ENCODE peak calls at places on chromosomes 12 and 14, in seven cellular contexts. One of them, this sample, is unnamed.

GRCh38 chr14:55129428-55130193 is 559 bp downstream of the LGALS3 start:
- DNase-seq in transverse colon: peak
- DNase-seq in endothelial cell of umbilical vein: peak
- DNase-seq in heart left ventricle: peak
- DNase-seq in NB4: peak
- DNase-seq in body of pancreas: peak
- DNase-seq in Peyer's patch: peak
- DNase-seq in this sample: peak

GRCh38 chr12:56877195-56878009 is 56.8 kb downstream of the SDR9C7 start:
- DNase-seq in transverse colon: no peak
- DNase-seq in endothelial cell of umbilical vein: no peak
- DNase-seq in heart left ventricle: no peak
- DNase-seq in NB4: peak
- DNase-seq in body of pancreas: no peak
- DNase-seq in Peyer's patch: no peak
- DNase-seq in this sample: no peak

GRCh38 chr12:75759196-75759595 is 247.8 kb upstream of the KRR1 start:
- DNase-seq in transverse colon: no peak
- DNase-seq in endothelial cell of umbilical vein: no peak
- DNase-seq in heart left ventricle: no peak
- DNase-seq in NB4: no peak
- DNase-seq in body of pancreas: no peak
- DNase-seq in Peyer's patch: no peak
- DNase-seq in this sample: no peak

GRCh38 chr14:41830679-41831078 is 224.0 kb downstream of the LRFN5 start:
- DNase-seq in transverse colon: no peak
- DNase-seq in endothelial cell of umbilical vein: no peak
- DNase-seq in heart left ventricle: no peak
- DNase-seq in NB4: no peak
- DNase-seq in body of pancreas: no peak
- DNase-seq in Peyer's patch: no peak
- DNase-seq in this sample: peak

GRCh38 chr12:56957229-56958052 is at the start of gene RDH16:
- DNase-seq in transverse colon: no peak
- DNase-seq in endothelial cell of umbilical vein: no peak
- DNase-seq in heart left ventricle: no peak
- DNase-seq in NB4: no peak
- DNase-seq in body of pancreas: no peak
- DNase-seq in Peyer's patch: no peak
- DNase-seq in this sample: no peak

GRCh38 chr12:11771356-11771755 is 121.9 kb downstream of the ETV6 start:
- DNase-seq in transverse colon: no peak
- DNase-seq in endothelial cell of umbilical vein: no peak
- DNase-seq in heart left ventricle: no peak
- DNase-seq in NB4: no peak
- DNase-seq in body of pancreas: no peak
- DNase-seq in Peyer's patch: no peak
- DNase-seq in this sample: no peak

GRCh38 chr12:65534105-65534841 is 255.8 kb downstream of the MSRB3 start:
- DNase-seq in transverse colon: no peak
- DNase-seq in endothelial cell of umbilical vein: peak
- DNase-seq in heart left ventricle: no peak
- DNase-seq in NB4: no peak
- DNase-seq in body of pancreas: no peak
- DNase-seq in Peyer's patch: no peak
- DNase-seq in this sample: no peak

GRCh38 chr12:82279597-82279996 is 78.6 kb downstream of the CCDC59 start:
- DNase-seq in transverse colon: no peak
- DNase-seq in endothelial cell of umbilical vein: no peak
- DNase-seq in heart left ventricle: no peak
- DNase-seq in NB4: no peak
- DNase-seq in body of pancreas: no peak
- DNase-seq in Peyer's patch: no peak
- DNase-seq in this sample: no peak

GRCh38 chr12:20523658-20524057 is 155.3 kb downstream of the PDE3A start:
- DNase-seq in transverse colon: no peak
- DNase-seq in endothelial cell of umbilical vein: no peak
- DNase-seq in heart left ventricle: no peak
- DNase-seq in NB4: no peak
- DNase-seq in body of pancreas: no peak
- DNase-seq in Peyer's patch: no peak
- DNase-seq in this sample: no peak

GRCh38 chr12:20527396-20528154 is 159.2 kb downstream of the PDE3A start:
- DNase-seq in transverse colon: no peak
- DNase-seq in endothelial cell of umbilical vein: no peak
- DNase-seq in heart left ventricle: no peak
- DNase-seq in NB4: no peak
- DNase-seq in body of pancreas: no peak
- DNase-seq in Peyer's patch: no peak
- DNase-seq in this sample: no peak

GRCh38 chr12:20520572-20520971 is 152.2 kb downstream of the PDE3A start:
- DNase-seq in transverse colon: no peak
- DNase-seq in endothelial cell of umbilical vein: no peak
- DNase-seq in heart left ventricle: no peak
- DNase-seq in NB4: no peak
- DNase-seq in body of pancreas: no peak
- DNase-seq in Peyer's patch: no peak
- DNase-seq in this sample: no peak

GRCh38 chr12:20525064-20525610 is 156.8 kb downstream of the PDE3A start:
- DNase-seq in transverse colon: no peak
- DNase-seq in endothelial cell of umbilical vein: no peak
- DNase-seq in heart left ventricle: no peak
- DNase-seq in NB4: no peak
- DNase-seq in body of pancreas: no peak
- DNase-seq in Peyer's patch: no peak
- DNase-seq in this sample: no peak

DNA sequence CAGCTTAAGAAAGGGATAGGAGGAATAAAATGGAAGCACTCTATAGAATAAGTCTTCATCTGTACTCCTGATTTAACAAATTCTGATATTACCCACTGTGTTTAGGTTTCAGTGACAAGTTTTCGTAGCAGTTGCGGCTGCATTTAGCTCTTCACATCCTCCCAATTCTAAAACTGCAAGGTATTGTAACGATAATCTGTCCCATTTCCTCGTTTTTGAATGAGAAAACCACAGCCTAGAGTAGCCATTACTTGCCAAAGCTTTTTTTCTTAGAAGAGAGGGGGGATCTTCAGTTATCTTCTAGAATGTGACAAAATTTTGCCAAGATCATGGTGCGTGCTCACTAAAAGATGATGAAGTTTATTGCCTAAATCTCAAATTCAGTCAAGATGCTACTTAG is 155.8 kb downstream of the PDE3A start:
- DNase-seq in transverse colon: no peak
- DNase-seq in endothelial cell of umbilical vein: no peak
- DNase-seq in heart left ventricle: no peak
- DNase-seq in NB4: no peak
- DNase-seq in body of pancreas: no peak
- DNase-seq in Peyer's patch: no peak
- DNase-seq in this sample: no peak
- TF ChIP-seq POLR2A in transverse colon: no peak
- TF ChIP-seq POLR2A in endothelial cell of umbilical vein: no peak
- TF ChIP-seq POLR2A in heart left ventricle: no peak
- TF ChIP-seq POLR2A in NB4: no peak
- TF ChIP-seq POLR2A in body of pancreas: no peak
- TF ChIP-seq POLR2A in Peyer's patch: no peak
- TF ChIP-seq POLR2A in this sample: no peak

GRCh38 chr14:60276347-60276746 is 27.3 kb downstream of the PPM1A start:
- DNase-seq in transverse colon: no peak
- DNase-seq in endothelial cell of umbilical vein: no peak
- DNase-seq in heart left ventricle: no peak
- DNase-seq in NB4: no peak
- DNase-seq in body of pancreas: no peak
- DNase-seq in Peyer's patch: no peak
- DNase-seq in this sample: no peak

GRCh38 chr14:60275932-60276331 is 26.9 kb downstream of the PPM1A start:
- DNase-seq in transverse colon: no peak
- DNase-seq in endothelial cell of umbilical vein: peak
- DNase-seq in heart left ventricle: no peak
- DNase-seq in NB4: no peak
- DNase-seq in body of pancreas: no peak
- DNase-seq in Peyer's patch: no peak
- DNase-seq in this sample: no peak

GRCh38 chr14:60274448-60274847 is 25.4 kb downstream of the PPM1A start:
- DNase-seq in transverse colon: no peak
- DNase-seq in endothelial cell of umbilical vein: no peak
- DNase-seq in heart left ventricle: no peak
- DNase-seq in NB4: no peak
- DNase-seq in body of pancreas: no peak
- DNase-seq in Peyer's patch: no peak
- DNase-seq in this sample: no peak

GRCh38 chr14:60277605-60278190 is 28.7 kb downstream of the PPM1A start:
- DNase-seq in transverse colon: no peak
- DNase-seq in endothelial cell of umbilical vein: no peak
- DNase-seq in heart left ventricle: no peak
- DNase-seq in NB4: peak
- DNase-seq in body of pancreas: no peak
- DNase-seq in Peyer's patch: no peak
- DNase-seq in this sample: no peak

GRCh38 chr14:60278350-60278749 is 29.3 kb downstream of the PPM1A start:
- DNase-seq in transverse colon: no peak
- DNase-seq in endothelial cell of umbilical vein: peak
- DNase-seq in heart left ventricle: no peak
- DNase-seq in NB4: no peak
- DNase-seq in body of pancreas: no peak
- DNase-seq in Peyer's patch: no peak
- DNase-seq in this sample: no peak
- TF ChIP-seq POLR2A in transverse colon: no peak
- TF ChIP-seq POLR2A in endothelial cell of umbilical vein: no peak
- TF ChIP-seq POLR2A in heart left ventricle: no peak
- TF ChIP-seq POLR2A in NB4: no peak
- TF ChIP-seq POLR2A in body of pancreas: no peak
- TF ChIP-seq POLR2A in Peyer's patch: no peak
- TF ChIP-seq POLR2A in this sample: no peak

GRCh38 chr12:53960187-53961024 is 5.7 kb downstream of the HOXC12 start:
- DNase-seq in transverse colon: no peak
- DNase-seq in endothelial cell of umbilical vein: no peak
- DNase-seq in heart left ventricle: no peak
- DNase-seq in NB4: no peak
- DNase-seq in body of pancreas: no peak
- DNase-seq in Peyer's patch: no peak
- DNase-seq in this sample: no peak

GRCh38 chr12:53963434-53964314 is 9.0 kb downstream of the HOXC12 start:
- DNase-seq in transverse colon: no peak
- DNase-seq in endothelial cell of umbilical vein: no peak
- DNase-seq in heart left ventricle: no peak
- DNase-seq in NB4: no peak
- DNase-seq in body of pancreas: no peak
- DNase-seq in Peyer's patch: no peak
- DNase-seq in this sample: no peak

GRCh38 chr12:53963005-53963404 is 8.3 kb downstream of the HOXC12 start:
- DNase-seq in transverse colon: no peak
- DNase-seq in endothelial cell of umbilical vein: no peak
- DNase-seq in heart left ventricle: no peak
- DNase-seq in NB4: no peak
- DNase-seq in body of pancreas: no peak
- DNase-seq in Peyer's patch: no peak
- DNase-seq in this sample: no peak

GRCh38 chr12:53959314-53959713 is 4.6 kb downstream of the HOXC12 start:
- DNase-seq in transverse colon: no peak
- DNase-seq in endothelial cell of umbilical vein: no peak
- DNase-seq in heart left ventricle: no peak
- DNase-seq in NB4: no peak
- DNase-seq in body of pancreas: no peak
- DNase-seq in Peyer's patch: no peak
- DNase-seq in this sample: no peak

DNA sequence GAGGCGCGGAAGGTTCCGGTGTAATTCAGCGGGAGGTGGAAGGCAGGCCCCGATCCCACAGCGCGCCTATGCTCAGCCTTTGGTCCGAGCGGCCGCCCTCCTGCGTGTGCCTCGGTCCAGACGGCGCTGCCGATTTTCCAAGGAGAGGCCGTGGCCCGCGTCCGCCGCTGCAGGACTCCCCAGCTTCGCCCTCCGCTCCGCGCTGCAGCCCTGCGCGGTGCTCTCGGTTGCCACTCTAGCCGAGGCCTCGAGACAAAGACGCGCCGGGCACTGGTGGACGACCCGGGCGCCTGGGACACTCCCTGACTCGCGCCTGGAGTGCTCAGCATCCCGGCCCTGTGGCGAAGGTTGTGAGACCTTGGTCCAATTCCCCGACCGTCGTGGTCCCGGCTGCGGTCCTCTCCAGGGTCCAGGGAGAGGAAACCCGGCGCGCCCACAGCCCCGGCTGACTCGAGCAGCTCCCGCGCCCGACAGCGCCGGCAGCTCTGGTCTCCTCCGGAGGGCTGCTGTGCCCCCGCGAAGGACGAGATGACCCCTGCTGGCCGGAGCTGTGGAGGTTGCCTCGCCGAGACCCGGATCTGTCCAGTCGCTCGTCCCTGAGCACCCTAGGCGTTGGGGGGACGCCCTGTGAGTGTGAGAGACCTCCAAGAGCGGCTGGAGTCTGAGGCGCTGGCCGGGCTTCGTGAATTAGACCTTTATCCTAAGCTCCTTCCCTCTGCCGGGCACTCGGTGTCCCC is 6.5 kb downstream of the HOXC12 start:
- DNase-seq in transverse colon: no peak
- DNase-seq in endothelial cell of umbilical vein: no peak
- DNase-seq in heart left ventricle: no peak
- DNase-seq in NB4: no peak
- DNase-seq in body of pancreas: no peak
- DNase-seq in Peyer's patch: no peak
- DNase-seq in this sample: peak
- TF ChIP-seq POLR2A in transverse colon: no peak
- TF ChIP-seq POLR2A in endothelial cell of umbilical vein: no peak
- TF ChIP-seq POLR2A in heart left ventricle: no peak
- TF ChIP-seq POLR2A in NB4: no peak
- TF ChIP-seq POLR2A in body of pancreas: no peak
- TF ChIP-seq POLR2A in Peyer's patch: no peak
- TF ChIP-seq POLR2A in this sample: no peak

GRCh38 chr12:85621041-85621440 is 215.2 kb downstream of the RASSF9 start:
- DNase-seq in transverse colon: no peak
- DNase-seq in endothelial cell of umbilical vein: no peak
- DNase-seq in heart left ventricle: no peak
- DNase-seq in NB4: no peak
- DNase-seq in body of pancreas: no peak
- DNase-seq in Peyer's patch: no peak
- DNase-seq in this sample: no peak

DNA sequence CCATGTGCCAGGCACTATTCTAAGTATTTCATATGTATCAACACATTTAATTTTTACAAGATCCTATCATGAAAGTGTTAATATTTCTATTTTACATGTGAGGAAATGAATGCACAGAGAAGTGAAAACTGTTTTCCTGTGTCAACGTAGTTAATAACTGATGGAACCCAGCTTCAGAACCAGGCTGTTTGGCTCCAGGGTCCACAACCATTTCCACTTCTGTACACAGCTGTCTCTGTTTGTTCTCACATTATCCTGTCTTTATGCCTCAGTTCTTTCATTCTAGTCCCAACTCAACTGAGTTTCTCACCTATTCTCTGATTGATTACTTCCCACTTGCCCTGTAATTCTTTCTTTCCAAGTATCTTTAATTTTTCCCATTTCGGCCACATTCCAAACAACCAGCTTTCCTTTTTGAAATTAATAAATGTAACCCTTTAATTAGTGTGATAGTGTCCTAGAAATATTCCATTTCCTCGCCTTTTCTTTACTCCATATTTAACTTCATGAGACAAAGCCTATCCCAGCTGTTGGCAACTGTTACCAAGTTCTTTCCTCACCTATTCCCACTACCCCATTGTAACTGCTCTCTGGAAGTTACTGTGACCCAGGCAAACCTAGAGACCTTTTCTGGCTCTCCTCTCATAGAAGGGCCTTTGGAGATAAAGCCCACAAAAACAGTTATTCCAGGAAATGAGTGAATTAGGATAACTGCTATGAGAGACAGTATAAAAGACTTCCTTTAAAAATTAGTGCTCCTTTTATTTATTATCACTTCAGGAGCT is 218.7 kb downstream of the RASSF9 start:
- DNase-seq in transverse colon: no peak
- DNase-seq in endothelial cell of umbilical vein: peak
- DNase-seq in heart left ventricle: no peak
- DNase-seq in NB4: no peak
- DNase-seq in body of pancreas: no peak
- DNase-seq in Peyer's patch: no peak
- DNase-seq in this sample: no peak
- TF ChIP-seq POLR2A in transverse colon: no peak
- TF ChIP-seq POLR2A in endothelial cell of umbilical vein: no peak
- TF ChIP-seq POLR2A in heart left ventricle: no peak
- TF ChIP-seq POLR2A in NB4: no peak
- TF ChIP-seq POLR2A in body of pancreas: no peak
- TF ChIP-seq POLR2A in Peyer's patch: no peak
- TF ChIP-seq POLR2A in this sample: no peak